ENCODE peak calls at places on chromosomes 11 and 22, in eight cellular contexts. P is fibroblast of mammary gland, H is WERI-Rb-1, Q is HFF-Myc, C is foreskin fibroblast, N is uterus, D is Calu3, F is right lobe of liver. M is an unnamed sample.

GRCh38 chr22:43225609-43226008 is 38.7 kb upstream of the TTLL12 start:
- DNase-seq in P (no peak), H (no peak), Q (no peak), C (peak; percentile 34), N (no peak), D (no peak), F (no peak), M (no peak)

GRCh38 chr22:25368271-25368670 is 148.8 kb downstream of the CRYBB2 start:
- DNase-seq in P (peak; percentile 83), H (no peak), Q (peak; percentile 78), C (peak; percentile 93), N (no peak), D (no peak), F (no peak), M (no peak)

GRCh38 chr11:2138436-2139117 is 612 bp downstream of the IGF2 start:
- DNase-seq in P (no peak), H (no peak), Q (no peak), C (peak; percentile 61), N (no peak), D (no peak), F (peak; percentile 18), M (no peak)

GRCh38 chr11:34050536-34050935 is 995 bp upstream of the CAPRIN1 start:
- DNase-seq in P (peak; percentile 91), H (no peak), Q (no peak), C (peak; percentile 67), N (no peak), D (no peak), F (no peak), M (no peak)

GRCh38 chr11:67561971-67562560 is 21.5 kb upstream of the GSTP1 start:
- DNase-seq in P (no peak), H (no peak), Q (no peak), C (no peak), N (no peak), D (no peak), F (no peak), M (no peak)

GRCh38 chr22:50170453-50171318 is at the start of gene PANX2:
- DNase-seq in P (no peak), H (no peak), Q (no peak), C (peak; percentile 48), N (no peak), D (no peak), F (peak; percentile 38), M (no peak)

GRCh38 chr11:8231979-8232378 is 31.7 kb downstream of the LMO1 start:
- DNase-seq in P (no peak), H (peak; percentile 72), Q (no peak), C (no peak), N (no peak), D (no peak), F (no peak), M (no peak)

GRCh38 chr11:70587095-70587389 is 188.7 kb downstream of the CTTN start:
- DNase-seq in P (peak; percentile 4), H (no peak), Q (no peak), C (no peak), N (no peak), D (no peak), F (no peak), M (no peak)

GRCh38 chr11:129427376-129427775 is 51.7 kb downstream of the BARX2 start:
- DNase-seq in P (no peak), H (no peak), Q (no peak), C (no peak), N (no peak), D (no peak), F (no peak), M (no peak)

GRCh38 chr11:125413226-125413625 is 82.8 kb downstream of the FEZ1 start:
- DNase-seq in P (no peak), H (no peak), Q (no peak), C (no peak), N (no peak), D (no peak), F (no peak), M (no peak)

GRCh38 chr11:11422291-11423128 is 69.5 kb upstream of the CSNK2A3 start:
- DNase-seq in P (no peak), H (peak; percentile 32), Q (no peak), C (peak; percentile 54), N (no peak), D (no peak), F (no peak), M (no peak)

GRCh38 chr22:42897960-42898359 is 40.9 kb upstream of the ARFGAP3 start:
- DNase-seq in P (no peak), H (no peak), Q (no peak), C (no peak), N (no peak), D (no peak), F (no peak), M (no peak)

GRCh38 chr11:73978576-73979086 is 4.0 kb downstream of the UCP2 start:
- DNase-seq in P (no peak), H (no peak), Q (no peak), C (peak; percentile 45), N (no peak), D (no peak), F (no peak), M (no peak)

GRCh38 chr11:112241486-112241885 is 15.3 kb downstream of the PTS start:
- DNase-seq in P (peak; percentile 63), H (no peak), Q (no peak), C (no peak), N (peak; percentile 60), D (no peak), F (no peak), M (no peak)

GRCh38 chr22:45903355-45904149 is 73.4 kb downstream of the WNT7B start:
- DNase-seq in P (peak; percentile 48), H (no peak), Q (no peak), C (peak; percentile 71), N (no peak), D (peak; percentile 62), F (no peak), M (no peak)

DNA sequence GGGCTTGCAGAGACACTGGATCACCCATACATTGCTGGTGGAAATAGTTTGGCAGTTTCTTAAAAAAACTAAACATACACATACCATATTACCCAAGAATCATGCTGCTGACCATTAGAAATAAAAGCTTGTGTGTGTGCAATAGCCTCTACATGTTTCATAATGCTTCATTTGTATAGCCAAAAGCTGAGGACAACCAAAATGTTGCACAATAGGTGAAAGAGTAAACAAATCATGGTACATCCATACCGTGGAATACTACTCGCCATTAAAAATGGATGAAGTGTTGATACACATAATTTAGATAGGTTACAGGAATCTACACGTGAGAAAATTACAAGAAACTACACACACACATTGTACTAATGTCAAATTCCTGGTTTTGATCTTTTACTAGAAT is 6.5 kb downstream of the KBTBD3 start:
- DNase-seq in P (peak; percentile 23), H (no peak), Q (no peak), C (no peak), N (no peak), D (no peak), F (no peak), M (no peak)
- TF ChIP-seq CTCF in P (no peak), H (no peak), Q (no peak), C (no peak), N (no peak), D (no peak), F (no peak), M (no peak)

GRCh38 chr11:123018702-123019101 is 37.1 kb upstream of the BSX start:
- DNase-seq in P (no peak), H (no peak), Q (no peak), C (no peak), N (no peak), D (no peak), F (no peak), M (no peak)

DNA sequence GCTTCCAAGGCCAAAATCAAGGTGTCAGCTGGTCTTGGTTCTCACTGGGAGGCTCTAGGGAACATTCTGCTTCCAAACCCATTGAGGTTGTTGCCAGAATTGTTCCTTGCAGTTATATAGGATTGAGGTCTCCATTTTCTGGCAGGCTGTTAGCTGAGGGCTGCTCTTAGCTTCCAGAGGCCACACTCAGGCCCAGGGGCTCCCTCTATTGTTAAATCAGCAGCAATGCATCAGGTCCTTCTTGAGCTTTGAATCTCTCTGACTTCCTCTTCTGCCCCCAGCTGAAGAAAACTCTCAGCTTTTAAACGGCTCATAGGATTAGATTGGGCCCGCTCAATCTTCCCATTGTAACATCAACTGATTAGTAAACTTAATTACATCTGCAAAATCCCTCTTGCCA is 39.3 kb upstream of the BSX start:
- DNase-seq in P (peak; percentile 59), H (peak; percentile 57), Q (peak; percentile 21), C (peak; percentile 74), N (no peak), D (peak; percentile 31), F (peak; percentile 26), M (peak; percentile 32)
- TF ChIP-seq CTCF in P (peak; percentile 82), H (peak; percentile 81), Q (peak; percentile 71), C (peak; percentile 82), N (no peak), D (no peak), F (peak; percentile 46), M (peak; percentile 36)

GRCh38 chr22:44369241-44369652 is 56.5 kb upstream of the SHISAL1 start:
- DNase-seq in P (no peak), H (no peak), Q (no peak), C (no peak), N (no peak), D (no peak), F (peak; percentile 12), M (peak; percentile 29)
- TF ChIP-seq CTCF in P (no peak), H (peak; percentile 78), Q (peak; percentile 19), C (no peak), N (no peak), D (no peak), F (no peak), M (peak; percentile 55)

GRCh38 chr22:22703715-22704114 is 59.3 kb downstream of the GGTLC2 start:
- DNase-seq in P (peak; percentile 96), H (no peak), Q (no peak), C (peak; percentile 92), N (no peak), D (no peak), F (peak; percentile 58), M (no peak)

GRCh38 chr22:22702874-22703570 is 58.6 kb downstream of the GGTLC2 start:
- DNase-seq in P (no peak), H (no peak), Q (no peak), C (no peak), N (no peak), D (no peak), F (no peak), M (no peak)

GRCh38 chr22:22700631-22701030 is 56.2 kb downstream of the GGTLC2 start:
- DNase-seq in P (no peak), H (no peak), Q (no peak), C (no peak), N (no peak), D (no peak), F (no peak), M (no peak)

GRCh38 chr22:22704156-22704946 is 59.9 kb downstream of the GGTLC2 start:
- DNase-seq in P (no peak), H (no peak), Q (no peak), C (no peak), N (no peak), D (no peak), F (no peak), M (no peak)

DNA sequence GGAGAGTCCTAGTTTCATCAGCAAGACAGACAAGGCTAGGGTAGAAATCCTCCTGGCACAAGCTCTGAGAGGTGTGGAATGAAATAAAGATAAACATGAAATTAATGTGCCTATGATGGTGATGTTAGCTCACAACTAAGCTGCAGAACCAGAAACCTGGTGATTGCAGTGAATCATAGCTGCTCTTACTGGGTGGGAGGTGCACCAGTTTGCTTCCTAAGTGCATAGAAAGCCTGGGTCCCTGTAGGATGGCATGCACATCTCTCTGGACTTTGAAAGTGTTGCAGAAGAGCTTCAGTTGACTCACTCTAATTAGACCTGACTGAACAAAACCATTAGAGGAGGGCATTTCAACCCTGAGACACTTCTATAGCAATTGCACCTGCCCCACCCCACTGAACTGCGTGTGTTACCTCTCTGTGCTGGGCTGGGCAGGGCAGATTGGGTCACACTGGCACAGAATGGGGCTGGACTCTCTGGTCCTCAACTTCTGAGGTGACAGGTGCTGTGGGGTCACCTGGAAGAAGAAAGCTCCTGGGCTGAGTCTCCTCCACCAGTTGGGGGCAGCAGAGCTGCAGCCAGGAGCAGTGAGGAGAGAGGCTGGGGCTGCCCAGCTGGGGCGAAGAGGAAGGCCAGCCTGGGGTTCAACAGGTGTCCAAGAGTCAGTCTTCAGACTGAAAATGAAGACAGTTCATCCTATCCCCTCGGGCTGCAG is 57.9 kb downstream of the GGTLC2 start:
- DNase-seq in P (peak; percentile 65), H (peak; percentile 62), Q (no peak), C (peak; percentile 46), N (no peak), D (peak; percentile 55), F (no peak), M (peak; percentile 40)
- TF ChIP-seq CTCF in P (peak; percentile 49), H (peak; percentile 86), Q (peak; percentile 12), C (no peak), N (no peak), D (peak; percentile 44), F (peak; percentile 53), M (no peak)